ENCODE peak calls at places on chromosomes 12 and 14, in five cellular contexts. I, K, B, R and Y are unnamed samples.
A peak's percentile ranks its signal among the peaks of the same experiment; 100 is the strongest.

GRCh38 chr12:131033886-131034482 is 80.3 kb downstream of the ADGRD1 start:
- DNase-seq in I (no peak), K (no peak), B (no peak), R (no peak), Y (no peak)

GRCh38 chr14:69980457-69981414 is 101.5 kb downstream of the SMOC1 start:
- DNase-seq in I (no peak), K (no peak), B (no peak), R (no peak), Y (no peak)

GRCh38 chr14:76955575-76956252 is 72.8 kb downstream of the IRF2BPL start:
- DNase-seq in I (no peak), K (no peak), B (peak; percentile 59), R (peak; percentile 63), Y (peak; percentile 78)

GRCh38 chr14:59097681-59098080 is 90.8 kb upstream of the DAAM1 start:
- DNase-seq in I (no peak), K (no peak), B (peak; percentile 56), R (no peak), Y (no peak)

GRCh38 chr12:45402288-45402687 is 186.4 kb downstream of the ANO6 start:
- DNase-seq in I (no peak), K (no peak), B (peak; percentile 50), R (no peak), Y (no peak)

GRCh38 chr12:116161588-116161987 is 115.9 kb downstream of the MED13L start:
- DNase-seq in I (no peak), K (no peak), B (peak; percentile 73), R (no peak), Y (no peak)

GRCh38 chr12:53232641-53233538 is 881 bp upstream of the RARG start:
- DNase-seq in I (peak; percentile 81), K (peak; percentile 75), B (no peak), R (no peak), Y (peak; percentile 66)

GRCh38 chr12:61780435-61780834 is 479.8 kb upstream of the USP15 start:
- DNase-seq in I (no peak), K (no peak), B (no peak), R (no peak), Y (no peak)

GRCh38 chr12:49188205-49188915 is 520 bp downstream of the TUBA1A start:
- DNase-seq in I (peak; percentile 83), K (peak; percentile 91), B (peak; percentile 42), R (peak; percentile 83), Y (peak; percentile 85)

GRCh38 chr12:76878045-76878898 is 547 bp downstream of the CSRP2 start:
- DNase-seq in I (no peak), K (no peak), B (no peak), R (no peak), Y (no peak)

GRCh38 chr12:121829250-121829918 is 25.6 kb downstream of the SETD1B start:
- DNase-seq in I (no peak), K (no peak), B (no peak), R (no peak), Y (no peak)
- H3K36me3 ChIP-seq in I (no peaks in the 10 kb centered on the region), K (peaks cover 78% of the 10 kb centered on the region), B (peaks cover 56% of the 10 kb centered on the region), R (no peaks in the 10 kb centered on the region), Y (peaks cover 54% of the 10 kb centered on the region)

GRCh38 chr12:51907864-51908425 is 641 bp downstream of the ACVRL1 start:
- DNase-seq in I (no peak), K (no peak), B (no peak), R (no peak), Y (no peak)
- H3K4me1 ChIP-seq in I (peaks cover 40% of the 10 kb centered on the region), K (peaks cover 46% of the 10 kb centered on the region), B (peaks cover 47% of the 10 kb centered on the region), R (no peaks in the 10 kb centered on the region), Y (no peaks in the 10 kb centered on the region)

DNA sequence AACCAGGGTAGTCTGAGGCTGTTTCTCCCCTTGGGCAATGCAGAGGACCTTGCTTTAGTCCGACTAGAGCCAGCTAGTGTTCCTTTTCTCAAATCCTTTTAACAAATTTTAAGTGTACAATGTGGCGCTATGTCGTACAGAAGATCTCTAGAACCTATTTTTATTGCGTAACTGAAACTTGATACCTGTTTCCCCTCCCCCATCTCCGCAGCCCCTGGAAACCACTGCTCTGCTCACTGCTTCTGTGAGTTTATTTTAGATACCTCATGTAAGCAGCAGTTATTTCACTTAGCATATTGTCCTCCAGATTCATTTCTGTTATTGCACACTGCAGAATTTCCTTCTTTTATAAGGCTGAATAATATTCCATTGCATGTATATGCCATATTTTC is 1092.3 kb downstream of the AACS start:
- DNase-seq in I (no peak), K (no peak), B (no peak), R (no peak), Y (no peak)
- H3K27ac ChIP-seq in I (no peak overlapping the region), K (no peak overlapping the region), B (no peak overlapping the region), R (no peak overlapping the region), Y (no peak overlapping the region)

DNA sequence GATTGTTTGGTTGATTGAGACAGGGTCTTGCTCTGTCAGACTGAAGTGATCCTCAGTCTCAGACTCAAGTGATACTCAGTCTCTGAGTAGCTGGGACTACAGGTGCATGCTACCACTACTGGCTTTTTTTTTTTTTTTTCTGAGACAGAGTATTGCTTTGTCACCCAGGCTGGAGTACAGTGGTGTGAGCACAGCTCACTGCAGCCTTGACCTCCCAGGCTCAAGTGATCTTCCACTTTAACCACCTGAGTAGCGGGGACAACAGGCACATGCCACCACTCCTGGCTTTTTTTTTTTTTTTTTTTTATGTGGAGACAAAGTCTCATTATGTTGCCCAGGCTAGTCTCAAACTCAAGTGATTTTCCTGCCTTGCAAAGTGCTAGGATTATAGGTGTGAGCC is 31.8 kb downstream of the CPSF2 start:
- DNase-seq in I (no peak), K (no peak), B (no peak), R (no peak), Y (no peak)
- H3K36me3 ChIP-seq in I (no peaks in the 10 kb centered on the region), K (peaks cover 74% of the 10 kb centered on the region), B (peaks cover 25% of the 10 kb centered on the region), R (no peaks in the 10 kb centered on the region), Y (peaks cover 46% of the 10 kb centered on the region)

GRCh38 chr14:98606041-98606640 is 665.9 kb downstream of the BCL11B start:
- DNase-seq in I (no peak), K (no peak), B (no peak), R (no peak), Y (no peak)
- H3K4me1 ChIP-seq in I (no peaks in the 10 kb centered on the region), K (no peaks in the 10 kb centered on the region), B (no peaks in the 10 kb centered on the region), R (no peaks in the 10 kb centered on the region), Y (no peaks in the 10 kb centered on the region)

DNA sequence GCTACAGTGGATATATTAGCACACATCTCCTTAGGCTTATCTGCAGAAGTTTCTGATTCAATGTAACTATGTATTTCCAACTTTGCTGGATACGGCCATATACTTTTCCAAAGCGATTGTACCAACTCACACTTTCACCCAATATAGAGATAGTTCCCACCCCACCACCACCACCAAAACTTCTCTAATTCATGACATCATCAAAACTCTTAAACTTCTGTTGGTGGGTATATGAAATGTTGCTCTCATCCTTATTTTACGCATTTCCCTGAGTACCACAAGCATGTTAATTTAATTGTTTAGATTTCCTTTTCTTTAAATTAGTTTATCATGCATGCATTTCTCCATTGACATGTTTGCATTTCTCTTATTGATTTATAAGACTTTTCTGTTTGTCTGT is 95.6 kb downstream of the PRKD1 start:
- DNase-seq in I (no peak), K (no peak), B (no peak), R (no peak), Y (no peak)
- H3K27ac ChIP-seq in I (no peak overlapping the region), K (no peak overlapping the region), B (no peak overlapping the region), R (no peak overlapping the region), Y (no peak overlapping the region)

GRCh38 chr14:90266441-90267154 is 10.2 kb downstream of the PSMC1 start:
- DNase-seq in I (no peak), K (no peak), B (no peak), R (no peak), Y (no peak)
- H3K36me3 ChIP-seq in I (no peaks in the 10 kb centered on the region), K (peaks cover 95% of the 10 kb centered on the region), B (peaks cover 56% of the 10 kb centered on the region), R (no peaks in the 10 kb centered on the region), Y (peaks cover 73% of the 10 kb centered on the region)

GRCh38 chr12:11834925-11835324 is 185.5 kb downstream of the ETV6 start:
- DNase-seq in I (no peak), K (no peak), B (no peak), R (no peak), Y (no peak)

GRCh38 chr12:11837318-11837934 is 188.0 kb downstream of the ETV6 start:
- DNase-seq in I (no peak), K (no peak), B (no peak), R (no peak), Y (no peak)

GRCh38 chr12:11836964-11837286 is 187.5 kb downstream of the ETV6 start:
- DNase-seq in I (no peak), K (no peak), B (no peak), R (no peak), Y (no peak)

GRCh38 chr12:11838403-11838802 is 188.9 kb downstream of the ETV6 start:
- DNase-seq in I (no peak), K (no peak), B (no peak), R (no peak), Y (no peak)

GRCh38 chr12:11836282-11836963 is 186.9 kb downstream of the ETV6 start:
- DNase-seq in I (peak; percentile 71), K (peak; percentile 75), B (no peak), R (peak; percentile 85), Y (peak; percentile 47)
- H3K4me1 ChIP-seq in I (peaks cover 62% of the 10 kb centered on the region), K (peaks cover 67% of the 10 kb centered on the region), B (peaks cover 11% of the 10 kb centered on the region), R (peaks cover 26% of the 10 kb centered on the region), Y (peaks cover 30% of the 10 kb centered on the region)

GRCh38 chr14:100116134-100116533 is 43.3 kb downstream of the DEGS2 start:
- DNase-seq in I (no peak), K (peak; percentile 15), B (no peak), R (no peak), Y (no peak)
- H3K27ac ChIP-seq in I (no peak overlapping the region), K (no peak overlapping the region), B (no peak overlapping the region), R (no peak overlapping the region), Y (peak overlapping the region; percentile 19)